ENCODE peak calls at places on chromosomes 6 and 20, in five cellular contexts. One of them, this sample, is unnamed.

GRCh38 chr20:5056801-5057599 is 55.7 kb upstream of the SLC23A2 start:
- DNase-seq in HL-60: peak
- DNase-seq in esophagus muscularis mucosa: no peak
- DNase-seq in spleen: peak
- DNase-seq in SK-N-SH: no peak
- DNase-seq in this sample: peak

GRCh38 chr6:26445934-26446667 is 5.8 kb downstream of the BTN3A3 start:
- DNase-seq in HL-60: no peak
- DNase-seq in esophagus muscularis mucosa: no peak
- DNase-seq in spleen: no peak
- DNase-seq in SK-N-SH: no peak
- DNase-seq in this sample: no peak

GRCh38 chr6:5442319-5442718 is 181.0 kb downstream of the FARS2 start:
- DNase-seq in HL-60: no peak
- DNase-seq in esophagus muscularis mucosa: no peak
- DNase-seq in spleen: no peak
- DNase-seq in SK-N-SH: no peak
- DNase-seq in this sample: no peak

GRCh38 chr6:123745877-123746276 is 57.8 kb upstream of the NKAIN2 start:
- DNase-seq in HL-60: no peak
- DNase-seq in esophagus muscularis mucosa: no peak
- DNase-seq in spleen: no peak
- DNase-seq in SK-N-SH: no peak
- DNase-seq in this sample: no peak

GRCh38 chr6:7204726-7205125 is 97.0 kb downstream of the RREB1 start:
- DNase-seq in HL-60: no peak
- DNase-seq in esophagus muscularis mucosa: no peak
- DNase-seq in spleen: no peak
- DNase-seq in SK-N-SH: no peak
- DNase-seq in this sample: no peak

GRCh38 chr6:117483645-117484016 is 1.2 kb downstream of the DCBLD1 start:
- DNase-seq in HL-60: no peak
- DNase-seq in esophagus muscularis mucosa: no peak
- DNase-seq in spleen: no peak
- DNase-seq in SK-N-SH: no peak
- DNase-seq in this sample: peak

GRCh38 chr20:37346526-37347346 is 796 bp downstream of the SRC start:
- DNase-seq in HL-60: no peak
- DNase-seq in esophagus muscularis mucosa: no peak
- DNase-seq in spleen: peak
- DNase-seq in SK-N-SH: peak
- DNase-seq in this sample: no peak

GRCh38 chr20:49978685-49979029 is 4.1 kb upstream of the SNAI1 start:
- DNase-seq in HL-60: no peak
- DNase-seq in esophagus muscularis mucosa: no peak
- DNase-seq in spleen: no peak
- DNase-seq in SK-N-SH: no peak
- DNase-seq in this sample: no peak

GRCh38 chr20:20037960-20038359 is 14.3 kb downstream of the CRNKL1 start:
- DNase-seq in HL-60: no peak
- DNase-seq in esophagus muscularis mucosa: no peak
- DNase-seq in spleen: no peak
- DNase-seq in SK-N-SH: no peak
- DNase-seq in this sample: no peak

GRCh38 chr6:41552723-41553122 is 6.5 kb downstream of the FOXP4 start:
- DNase-seq in HL-60: no peak
- DNase-seq in esophagus muscularis mucosa: no peak
- DNase-seq in spleen: no peak
- DNase-seq in SK-N-SH: no peak
- DNase-seq in this sample: no peak

GRCh38 chr20:20824924-20825584 is 112.6 kb upstream of the RALGAPA2 start:
- DNase-seq in HL-60: peak
- DNase-seq in esophagus muscularis mucosa: no peak
- DNase-seq in spleen: peak
- DNase-seq in SK-N-SH: peak
- DNase-seq in this sample: peak

GRCh38 chr6:2853766-2854393 is 12.2 kb upstream of the SERPINB1 start:
- DNase-seq in HL-60: peak
- DNase-seq in esophagus muscularis mucosa: peak
- DNase-seq in spleen: no peak
- DNase-seq in SK-N-SH: no peak
- DNase-seq in this sample: peak

DNA sequence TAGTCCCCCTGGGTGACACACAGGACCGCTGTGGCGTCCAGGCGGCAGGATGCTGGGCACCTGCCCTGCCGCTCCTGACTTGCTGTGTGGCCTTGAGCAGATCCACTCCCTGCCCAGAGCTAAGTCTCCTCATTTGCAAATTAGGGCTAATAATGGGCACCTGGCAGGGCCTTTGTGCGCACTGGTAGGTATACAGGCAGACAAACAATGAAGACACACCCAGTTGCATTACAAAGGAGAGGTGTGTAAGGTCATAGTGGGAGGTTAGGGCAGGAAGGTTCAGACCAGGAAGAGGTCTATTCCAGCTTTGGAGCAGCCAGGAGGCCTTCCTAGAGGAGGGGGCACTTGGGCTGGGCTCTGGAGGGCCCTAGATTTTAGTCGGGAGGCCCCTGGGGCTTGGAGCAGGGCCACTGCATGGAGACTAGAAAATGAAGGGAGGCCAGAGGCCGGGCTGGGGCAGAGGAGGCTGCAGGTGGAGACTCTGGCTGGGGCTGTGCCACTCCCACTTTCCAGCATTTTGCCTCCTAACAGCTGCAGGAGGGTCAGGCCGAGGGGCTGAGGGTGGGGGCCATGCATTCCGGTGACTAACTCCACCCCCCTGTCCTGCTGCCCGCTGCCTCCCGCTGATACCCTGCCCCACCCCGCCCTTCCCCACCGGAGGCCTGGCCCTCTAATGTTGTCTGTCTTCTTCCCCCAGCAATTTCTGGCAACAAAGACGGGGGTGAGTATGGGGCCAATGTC is 28.5 kb downstream of the MYH7B start:
- DNase-seq in HL-60: no peak
- DNase-seq in esophagus muscularis mucosa: no peak
- DNase-seq in spleen: peak
- DNase-seq in SK-N-SH: no peak
- DNase-seq in this sample: peak
- TF ChIP-seq POLR2AphosphoS5 in HL-60: no peak
- TF ChIP-seq POLR2AphosphoS5 in esophagus muscularis mucosa: no peak
- TF ChIP-seq POLR2AphosphoS5 in spleen: no peak
- TF ChIP-seq POLR2AphosphoS5 in SK-N-SH: no peak
- TF ChIP-seq POLR2AphosphoS5 in this sample: no peak

DNA sequence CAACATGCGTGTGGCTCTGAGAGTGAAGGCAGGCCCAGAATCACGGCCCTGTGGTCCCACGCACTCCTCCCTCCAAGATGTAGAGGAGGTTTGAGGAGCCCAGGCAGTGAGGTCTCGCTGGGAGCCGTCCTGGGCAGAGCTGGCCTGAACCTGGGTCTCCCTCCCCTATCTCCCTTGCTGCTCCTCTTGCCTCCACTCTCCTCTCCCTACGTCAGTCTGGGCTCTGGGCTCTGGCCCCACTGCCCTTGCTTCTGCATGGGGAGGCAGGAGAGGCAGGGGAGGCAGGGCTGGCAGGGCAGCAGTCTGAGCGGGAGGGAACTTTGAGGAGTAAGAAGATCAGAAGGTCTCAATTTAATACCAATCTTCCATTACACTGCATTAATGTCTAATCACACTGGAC is 375.1 kb downstream of the ZFAND3 start:
- DNase-seq in HL-60: no peak
- DNase-seq in esophagus muscularis mucosa: no peak
- DNase-seq in spleen: no peak
- DNase-seq in SK-N-SH: no peak
- DNase-seq in this sample: no peak
- H3K27ac ChIP-seq in HL-60: no peak
- H3K27ac ChIP-seq in esophagus muscularis mucosa: no peak
- H3K27ac ChIP-seq in spleen: no peak
- H3K27ac ChIP-seq in SK-N-SH: no peak
- H3K27ac ChIP-seq in this sample: no peak

GRCh38 chr6:11358904-11359840 is 126.7 kb upstream of the NEDD9 start:
- DNase-seq in HL-60: no peak
- DNase-seq in esophagus muscularis mucosa: no peak
- DNase-seq in spleen: no peak
- DNase-seq in SK-N-SH: no peak
- DNase-seq in this sample: no peak
- TF ChIP-seq POLR2AphosphoS5 in HL-60: no peak
- TF ChIP-seq POLR2AphosphoS5 in esophagus muscularis mucosa: no peak
- TF ChIP-seq POLR2AphosphoS5 in spleen: no peak
- TF ChIP-seq POLR2AphosphoS5 in SK-N-SH: no peak
- TF ChIP-seq POLR2AphosphoS5 in this sample: no peak

GRCh38 chr6:106856227-106856874 is 118.2 kb downstream of the CD24 start:
- DNase-seq in HL-60: no peak
- DNase-seq in esophagus muscularis mucosa: peak
- DNase-seq in spleen: no peak
- DNase-seq in SK-N-SH: no peak
- DNase-seq in this sample: no peak

GRCh38 chr6:106860940-106861339 is 113.6 kb downstream of the CD24 start:
- DNase-seq in HL-60: no peak
- DNase-seq in esophagus muscularis mucosa: no peak
- DNase-seq in spleen: no peak
- DNase-seq in SK-N-SH: no peak
- DNase-seq in this sample: no peak

GRCh38 chr6:106857771-106858652 is 116.5 kb downstream of the CD24 start:
- DNase-seq in HL-60: no peak
- DNase-seq in esophagus muscularis mucosa: peak
- DNase-seq in spleen: no peak
- DNase-seq in SK-N-SH: no peak
- DNase-seq in this sample: no peak

GRCh38 chr6:106862858-106863257 is 111.7 kb downstream of the CD24 start:
- DNase-seq in HL-60: no peak
- DNase-seq in esophagus muscularis mucosa: no peak
- DNase-seq in spleen: no peak
- DNase-seq in SK-N-SH: no peak
- DNase-seq in this sample: no peak

DNA sequence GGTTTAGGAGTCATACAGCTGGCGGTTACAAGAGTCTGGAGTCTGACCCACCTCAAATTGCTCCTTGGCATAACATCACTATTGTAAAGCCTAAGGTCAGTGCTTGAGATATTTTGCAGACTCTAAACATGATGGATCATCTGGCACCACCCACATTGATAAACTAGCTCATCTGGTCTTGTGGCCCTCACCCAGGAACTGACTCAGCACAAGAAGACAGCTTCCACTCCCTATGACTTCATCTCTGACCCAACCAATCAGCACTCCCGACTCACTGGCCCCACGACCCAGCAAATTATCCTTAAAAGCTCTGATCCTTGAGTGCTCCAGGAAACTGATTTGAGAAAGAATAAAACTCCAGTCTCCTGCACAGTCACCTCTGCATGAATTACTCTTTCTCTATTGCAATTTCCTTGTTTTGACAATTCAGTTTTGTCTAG is 115.9 kb downstream of the CD24 start:
- DNase-seq in HL-60: no peak
- DNase-seq in esophagus muscularis mucosa: peak
- DNase-seq in spleen: no peak
- DNase-seq in SK-N-SH: no peak
- DNase-seq in this sample: peak
- H3K27ac ChIP-seq in HL-60: no peak
- H3K27ac ChIP-seq in esophagus muscularis mucosa: no peak
- H3K27ac ChIP-seq in spleen: no peak
- H3K27ac ChIP-seq in SK-N-SH: no peak
- H3K27ac ChIP-seq in this sample: peak

This sample was measured in transverse colon.